ENCODE peak calls at places on chromosomes 3 and 15, in eight cellular contexts. Q, Z, J, M, G, X, L and O are unnamed samples.

GRCh38 chr3:170027691-170028102 is 10.1 kb upstream of the GPR160 start:
- DNase-seq in Q (no peak), J (no peak), L (no peak), M (no peak), X (no peak), G (no peak), Z (no peak), O (no peak)

GRCh38 chr15:57031605-57032004 is 113.2 kb downstream of the TCF12 start:
- DNase-seq in J (no peak), L (no peak), X (no peak), Q (no peak), Z (peak), M (peak), G (no peak), O (peak)

GRCh38 chr3:126131881-126132750 is 48.2 kb upstream of the SLC41A3 start:
- DNase-seq in M (no peak), X (peak), G (no peak), Q (peak), J (peak), Z (no peak), L (no peak), O (peak)

GRCh38 chr3:50192689-50193141 is 1.3 kb downstream of the GNAT1 start:
- DNase-seq in G (peak), L (peak), J (peak), M (peak), X (peak), Q (peak), Z (peak), O (peak)

GRCh38 chr15:39363761-39364586 is 216.9 kb upstream of the THBS1 start:
- DNase-seq in L (no peak), G (no peak), X (no peak), J (no peak), M (peak), Z (no peak), Q (no peak), O (no peak)

GRCh38 chr15:60255390-60255789 is 142.4 kb downstream of the ANXA2 start:
- DNase-seq in M (peak), L (no peak), Z (peak), Q (no peak), X (no peak), J (no peak), G (peak), O (no peak)

GRCh38 chr15:27485265-27485664 is 514.3 kb downstream of the GABRG3 start:
- DNase-seq in Q (no peak), J (no peak), X (no peak), G (no peak), M (no peak), Z (no peak), L (no peak), O (no peak)

GRCh38 chr15:37098468-37099320 is 1.7 kb downstream of the MEIS2 start:
- DNase-seq in Z (no peak), Q (peak), X (no peak), M (peak), L (peak), G (peak), J (no peak), O (peak)

GRCh38 chr3:155790272-155790918 is 15.7 kb downstream of the C3orf33 start:
- DNase-seq in G (no peak), M (no peak), Q (no peak), J (no peak), L (no peak), X (no peak), Z (no peak), O (no peak)

GRCh38 chr3:114502204-114502603 is 208.4 kb downstream of the TIGIT start:
- DNase-seq in J (no peak), X (no peak), G (no peak), Q (no peak), M (no peak), Z (no peak), L (no peak), O (no peak)

GRCh38 chr3:13702226-13702820 is 153.4 kb downstream of the FBLN2 start:
- DNase-seq in L (no peak), X (peak), G (no peak), Z (no peak), Q (peak), J (peak), M (no peak), O (no peak)

GRCh38 chr3:145983101-145983500 is 177.9 kb downstream of the PLOD2 start:
- DNase-seq in X (no peak), Z (no peak), M (peak), L (no peak), J (no peak), G (no peak), Q (no peak), O (no peak)

GRCh38 chr3:39287859-39288221 is 8.0 kb upstream of the CX3CR1 start:
- DNase-seq in Q (no peak), M (no peak), J (no peak), G (no peak), L (no peak), X (no peak), Z (no peak), O (no peak)

GRCh38 chr3:114671741-114672510 is 378.1 kb downstream of the TIGIT start:
- DNase-seq in L (no peak), J (no peak), Z (no peak), X (no peak), M (no peak), G (no peak), Q (no peak), O (no peak)